ENCODE peak calls at places on chromosomes 7 and 10, in seven cellular contexts. S is H1, I is IMR-90, O is neuronal stem cell, G is trophoblast cell, D is H9, M is mesendoderm. T is an unnamed sample.
A peak's percentile ranks its signal among the peaks of the same experiment; 100 is the strongest.

GRCh38 chr7:100655908-100656674 is at the start of gene ACTL6B:
- DNase-seq in I (peak; percentile 18), D (peak; percentile 91), S (peak; percentile 99), M (peak; percentile 82), O (peak; percentile 83), G (peak; percentile 41), T (peak; percentile 45)

GRCh38 chr7:24652551-24652950 is 79.3 kb downstream of the PALS2 start:
- DNase-seq in I (no peak), G (no peak), M (no peak), D (no peak), S (no peak), O (no peak), T (no peak)

GRCh38 chr10:7666253-7667023 is at the start of gene ITIH5:
- DNase-seq in D (peak; percentile 53), O (peak; percentile 35), I (no peak), M (peak; percentile 30), S (peak; percentile 71), G (peak; percentile 36), T (no peak)

GRCh38 chr10:130257897-130258296 is 121.7 kb downstream of the GLRX3 start:
- DNase-seq in D (no peak), G (no peak), S (no peak), I (no peak), O (no peak), M (no peak), T (no peak)

GRCh38 chr10:73997479-73997805 is 474 bp upstream of the VCL start:
- DNase-seq in O (no peak), M (no peak), I (no peak), G (no peak), D (no peak), S (no peak), T (no peak)

GRCh38 chr10:52488606-52489485 is 174.8 kb downstream of the DKK1 start:
- DNase-seq in I (peak; percentile 61), D (no peak), G (no peak), S (no peak), O (peak; percentile 14), M (peak; percentile 23), T (peak; percentile 49)

GRCh38 chr10:128599538-128599937 is 473.3 kb upstream of the MKI67 start:
- DNase-seq in O (no peak), G (no peak), S (no peak), M (no peak), D (no peak), I (no peak), T (no peak)

GRCh38 chr10:110206988-110207804 is at the start of gene MXI1:
- DNase-seq in D (peak; percentile 90), M (peak; percentile 94), O (peak; percentile 71), I (peak; percentile 82), G (peak; percentile 77), S (peak; percentile 78), T (peak; percentile 83)

GRCh38 chr10:80452069-80452468 is 2.0 kb upstream of the TSPAN14 start:
- DNase-seq in M (no peak), O (no peak), S (no peak), G (no peak), I (no peak), D (no peak), T (no peak)

GRCh38 chr10:28942012-28942411 is 264.7 kb downstream of the BAMBI start:
- DNase-seq in M (no peak), S (no peak), D (no peak), O (no peak), I (no peak), G (no peak), T (no peak)
- H2AK5ac ChIP-seq in M (no peak overlapping the region), S (no peak overlapping the region), D (peak overlapping the region; percentile 23), O (no peak overlapping the region), I (no peak overlapping the region), G (no peak overlapping the region), T (no peak overlapping the region)

DNA sequence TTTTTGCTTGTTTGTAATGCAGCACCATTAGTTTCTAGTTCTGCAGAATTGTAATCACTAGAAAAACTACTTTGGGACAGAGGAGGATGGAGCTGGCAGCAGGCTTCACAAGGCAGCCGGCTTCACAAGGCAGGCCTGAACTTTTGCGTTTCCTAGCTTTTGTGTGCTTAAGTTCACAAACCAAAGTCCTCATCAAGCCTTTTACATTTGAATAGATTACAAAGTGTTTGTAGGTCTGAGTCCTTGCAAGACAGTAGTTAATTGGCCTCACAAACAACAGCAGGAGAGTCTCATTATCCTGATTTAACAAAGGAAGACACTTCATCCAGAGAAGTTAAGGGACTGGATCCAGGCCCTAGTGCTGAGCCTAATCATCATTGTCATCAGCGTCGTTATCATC is 147.8 kb upstream of the AUTS2 start:
- DNase-seq in S (no peak), I (no peak), O (peak; percentile 48), G (no peak), D (peak; percentile 65), M (peak; percentile 80), T (no peak)
- H3K9ac ChIP-seq in S (no peak overlapping the region), I (no peak overlapping the region), O (no peak overlapping the region), G (no peak overlapping the region), D (no peak overlapping the region), M (no peak overlapping the region), T (no peak overlapping the region)

GRCh38 chr7:111558948-111559347 is 3.3 kb downstream of the IMMP2L start:
- DNase-seq in O (no peak), I (peak; percentile 40), D (no peak), M (no peak), S (no peak), G (no peak), T (no peak)

GRCh38 chr7:111561659-111561908 is 708 bp downstream of the IMMP2L start:
- DNase-seq in O (no peak), S (peak; percentile 52), D (peak; percentile 31), I (no peak), G (no peak), M (no peak), T (no peak)

GRCh38 chr7:111560773-111561658 is 1.3 kb downstream of the IMMP2L start:
- DNase-seq in I (peak; percentile 50), D (no peak), O (no peak), G (no peak), S (no peak), M (peak; percentile 77), T (peak; percentile 55)

GRCh38 chr7:111561909-111562732 is at the start of gene IMMP2L:
- DNase-seq in M (peak; percentile 87), O (peak; percentile 76), I (peak; percentile 76), G (peak; percentile 83), S (peak; percentile 96), D (peak; percentile 84), T (peak; percentile 80)

DNA sequence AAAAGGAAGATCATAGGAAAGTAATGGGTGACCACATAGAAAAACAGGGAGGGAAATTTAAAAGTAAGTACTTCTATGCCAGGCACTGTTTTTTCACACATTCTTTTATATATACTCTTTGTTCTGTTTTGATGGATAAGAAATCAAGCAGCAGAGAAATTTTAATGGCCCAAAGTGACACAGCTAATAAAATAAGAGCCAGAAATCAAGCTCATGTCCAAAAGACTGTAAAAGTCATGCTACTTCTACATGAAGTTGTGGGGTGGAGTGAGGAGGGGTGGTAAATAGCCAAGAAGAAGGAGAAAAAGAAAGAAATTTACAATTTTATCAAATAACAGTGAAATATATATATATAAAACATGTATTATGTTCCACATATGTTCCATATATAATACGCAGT is 2.6 kb downstream of the IMMP2L start:
- DNase-seq in O (no peak), I (no peak), D (no peak), S (no peak), G (no peak), M (no peak), T (no peak)
- H2AK5ac ChIP-seq in O (no peak overlapping the region), I (no peak overlapping the region), D (no peak overlapping the region), S (no peak overlapping the region), G (no peak overlapping the region), M (no peak overlapping the region), T (no peak overlapping the region)

DNA sequence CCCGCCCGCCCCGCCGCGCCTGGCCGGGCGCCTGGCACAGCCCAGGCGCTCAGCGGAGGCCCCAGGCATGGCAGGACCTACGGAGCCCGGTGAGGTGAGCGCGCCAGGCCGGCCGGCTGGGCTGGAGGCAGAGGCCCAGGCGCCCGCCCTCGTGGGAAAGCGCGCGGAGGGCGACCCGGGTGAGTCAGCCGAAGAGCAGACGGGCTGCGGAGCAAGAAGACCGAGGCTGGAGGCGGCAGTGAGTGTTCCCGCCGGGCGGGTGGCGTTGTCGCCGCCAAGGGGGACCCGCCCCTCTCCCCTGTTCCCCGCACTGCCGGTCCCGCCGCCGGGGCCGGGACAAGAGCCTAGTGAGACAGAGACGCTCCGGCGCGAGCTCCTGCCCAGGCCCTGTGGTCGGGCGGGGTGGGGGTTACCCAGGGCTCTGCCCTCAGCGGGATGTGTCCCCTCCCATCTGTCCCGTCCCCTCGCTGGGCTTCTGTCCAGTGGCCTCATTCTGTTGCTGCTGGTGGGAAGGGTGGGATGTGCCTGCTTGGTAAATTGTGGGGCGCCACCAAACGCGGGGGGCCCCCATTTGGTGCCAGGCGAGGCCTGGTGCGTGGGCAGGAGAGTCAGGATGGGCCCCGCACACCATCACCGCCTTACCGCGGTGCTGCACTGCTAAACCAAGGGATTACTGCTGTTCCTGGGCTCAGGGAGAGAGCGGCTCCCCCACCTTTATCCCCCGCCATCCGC is 17.0 kb upstream of the NODAL start:
- DNase-seq in G (no peak), S (peak; percentile 73), D (peak; percentile 57), O (peak; percentile 41), I (peak; percentile 73), M (peak; percentile 83), T (peak; percentile 87)
- H3K9ac ChIP-seq in G (no peak overlapping the region), S (no peak overlapping the region), D (no peak overlapping the region), O (peak overlapping the region; percentile 66), I (no peak overlapping the region), M (peak overlapping the region; percentile 67), T (peak overlapping the region; percentile 32)

DNA sequence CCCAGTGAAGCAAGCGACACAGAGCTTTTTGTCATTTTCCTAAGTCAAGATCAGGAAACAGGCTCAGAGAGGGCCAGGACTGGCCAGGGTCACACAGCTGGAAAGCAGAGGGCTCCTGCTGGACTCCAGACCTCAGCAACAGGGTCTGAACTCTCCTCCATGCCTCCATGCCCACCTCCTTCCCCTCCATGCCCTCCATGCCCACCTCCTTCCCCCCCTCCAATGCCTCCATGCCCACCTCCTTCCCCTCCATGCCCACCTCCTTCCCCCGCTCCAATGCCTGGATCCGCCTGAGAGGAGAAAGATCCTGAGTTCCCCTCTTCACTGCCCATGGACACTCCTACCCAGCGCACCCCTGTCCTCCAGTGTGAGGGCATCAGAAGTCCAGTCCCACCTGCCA is 51.3 kb downstream of the OAT start:
- DNase-seq in S (no peak), G (no peak), I (no peak), O (no peak), M (no peak), D (no peak), T (no peak)
- H2AK5ac ChIP-seq in S (no peak overlapping the region), G (no peak overlapping the region), I (no peak overlapping the region), O (no peak overlapping the region), M (no peak overlapping the region), D (no peak overlapping the region), T (no peak overlapping the region)

T was measured in mesenchymal stem cell.